ENCODE peak calls at places on chromosomes 1 and 21, in six cellular contexts. L is thoracic aorta, M is left lung, S is heart right ventricle, H is Peyer's patch, T is adrenal gland. N is an unnamed sample.

GRCh38 chr21:46145840-46146691 is 9.3 kb downstream of the FTCD start:
- DNase-seq in T (no peak), S (no peak), H (peak; percentile 43), L (no peak), M (peak; percentile 75), N (no peak)

GRCh38 chr1:150543500-150544143 is 5.6 kb upstream of the ADAMTSL4 start:
- DNase-seq in S (no peak), H (no peak), L (no peak), M (no peak), T (no peak), N (no peak)

GRCh38 chr1:162228586-162228985 is 148.1 kb downstream of the SPATA46 start:
- DNase-seq in H (no peak), T (no peak), M (no peak), L (no peak), S (no peak), N (no peak)

GRCh38 chr1:213790565-213790964 is 197.2 kb upstream of the PROX1 start:
- DNase-seq in H (no peak), L (no peak), S (no peak), T (peak; percentile 10), M (no peak), N (no peak)

GRCh38 chr1:56965191-56965590 is 624 bp downstream of the C8B start:
- DNase-seq in L (no peak), M (no peak), T (no peak), H (no peak), S (no peak), N (no peak)

GRCh38 chr1:184970691-184971161 is 3.6 kb downstream of the NIBAN1 start:
- DNase-seq in T (no peak), H (no peak), L (no peak), S (no peak), M (no peak), N (no peak)

GRCh38 chr1:94327001-94327685 is 89.8 kb upstream of the ARHGAP29 start:
- DNase-seq in H (no peak), M (peak; percentile 73), S (peak; percentile 84), T (peak; percentile 63), L (peak; percentile 23), N (no peak)

GRCh38 chr1:113811353-113811887 is 856 bp downstream of the RSBN1 start:
- DNase-seq in S (peak; percentile 45), H (no peak), T (peak; percentile 35), M (no peak), L (peak; percentile 7), N (peak; percentile 45)

GRCh38 chr1:109620396-109620817 is 770 bp downstream of the AMPD2 start:
- DNase-seq in H (no peak), T (peak; percentile 59), S (peak; percentile 47), L (no peak), M (no peak), N (no peak)

GRCh38 chr1:54972436-54972835 is 8.0 kb upstream of the TMEM61 start:
- DNase-seq in M (no peak), S (no peak), H (no peak), T (no peak), L (no peak), N (no peak)

GRCh38 chr1:184691719-184692324 is 62.8 kb downstream of the EDEM3 start:
- DNase-seq in T (peak; percentile 28), M (no peak), L (no peak), S (no peak), H (no peak), N (peak; percentile 23)

GRCh38 chr1:225845633-225846259 is 35.8 kb downstream of the EPHX1 start:
- DNase-seq in L (peak; percentile 40), S (peak; percentile 81), M (peak; percentile 85), T (peak; percentile 89), H (peak; percentile 69), N (peak; percentile 59)

GRCh38 chr1:111903148-111903857 is 86.2 kb downstream of the KCND3 start:
- DNase-seq in H (no peak), L (no peak), S (no peak), T (no peak), M (no peak), N (no peak)

GRCh38 chr1:113984710-113985109 is 5.4 kb downstream of the OLFML3 start:
- DNase-seq in M (no peak), H (no peak), L (no peak), S (peak; percentile 41), T (peak; percentile 16), N (no peak)

GRCh38 chr21:31957631-31958030 is 84.8 kb downstream of the HUNK start:
- DNase-seq in M (no peak), S (no peak), L (no peak), H (no peak), T (no peak), N (no peak)

GRCh38 chr1:68128157-68128556 is 77.7 kb upstream of the DIRAS3 start:
- DNase-seq in S (no peak), T (no peak), L (no peak), M (no peak), H (no peak), N (peak; percentile 39)

GRCh38 chr1:213326666-213327317 is 275.8 kb downstream of the RPS6KC1 start:
- DNase-seq in T (peak; percentile 33), H (no peak), M (no peak), S (peak; percentile 28), L (no peak), N (no peak)

GRCh38 chr21:31260790-31261189 is 83.3 kb downstream of the TIAM1 start:
- DNase-seq in S (no peak), H (no peak), T (no peak), M (no peak), L (no peak), N (no peak)

GRCh38 chr1:163071381-163072255 is 2.5 kb downstream of the RGS4 start:
- DNase-seq in L (peak; percentile 36), S (peak; percentile 74), H (no peak), M (no peak), T (peak; percentile 82), N (peak; percentile 50)

GRCh38 chr1:62131093-62131725 is 63.4 kb upstream of the L1TD1 start:
- DNase-seq in T (peak; percentile 56), L (no peak), S (peak; percentile 36), H (no peak), M (no peak), N (peak; percentile 65)

GRCh38 chr1:36306210-36306901 is at the start of gene SH3D21:
- DNase-seq in L (no peak), S (peak; percentile 36), T (peak; percentile 53), H (peak; percentile 88), M (peak; percentile 90), N (peak; percentile 50)

GRCh38 chr1:36306902-36307456 is 811 bp downstream of the SH3D21 start:
- DNase-seq in H (peak; percentile 98), M (peak; percentile 97), T (peak; percentile 91), L (peak; percentile 72), S (peak; percentile 91), N (peak; percentile 96)

GRCh38 chr1:36305915-36306209 is 306 bp upstream of the SH3D21 start:
- DNase-seq in S (no peak), M (no peak), H (no peak), T (no peak), L (no peak), N (no peak)

GRCh38 chr1:36309397-36309796 is 3.2 kb downstream of the SH3D21 start:
- DNase-seq in T (no peak), L (no peak), S (no peak), H (no peak), M (no peak), N (no peak)

DNA sequence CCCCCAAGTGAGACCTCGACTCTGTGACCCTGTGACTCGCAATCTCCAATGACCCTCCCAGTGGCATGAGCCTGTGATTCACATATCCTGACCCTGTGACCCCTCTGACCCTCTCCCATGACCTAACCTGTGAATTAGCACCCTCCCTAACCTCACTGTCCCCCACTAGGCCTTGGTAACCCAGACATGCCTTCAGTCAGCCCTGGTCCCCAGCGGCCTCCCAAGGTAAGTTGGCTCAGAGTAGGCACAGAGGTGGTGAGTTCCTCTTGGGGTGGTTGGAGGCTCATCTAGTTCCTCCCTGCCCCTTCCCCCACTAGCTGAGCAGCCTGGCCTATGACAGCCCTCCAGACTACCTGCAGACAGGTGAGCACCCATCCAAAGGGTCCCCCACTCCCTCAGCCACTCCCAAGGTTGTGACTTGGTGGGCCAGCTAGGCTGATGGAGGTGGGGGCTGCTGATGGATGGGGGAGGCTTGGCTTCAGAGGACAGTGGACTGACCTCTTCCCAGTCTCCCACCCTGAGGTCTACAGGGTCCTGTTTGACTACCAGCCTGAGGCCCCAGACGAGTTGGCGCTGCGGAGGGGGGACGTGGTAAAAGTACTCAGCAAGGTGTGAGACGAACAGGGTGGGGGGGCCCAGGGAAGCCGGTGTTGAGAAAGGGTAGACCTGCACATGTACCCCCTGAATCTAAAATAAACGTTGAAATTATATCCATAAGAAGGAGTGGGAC is 1.6 kb downstream of the SH3D21 start:
- DNase-seq in S (no peak), T (no peak), L (no peak), M (no peak), H (no peak), N (no peak)
- H3K4me3 ChIP-seq in S (peak overlapping the region; percentile 82), T (no peak overlapping the region), L (peak overlapping the region; percentile 94), M (peak overlapping the region; percentile 72), H (peak overlapping the region; percentile 84), N (peak overlapping the region; percentile 79)

GRCh38 chr1:21655748-21656147 is 13.4 kb downstream of the RAP1GAP start:
- DNase-seq in T (no peak), H (peak; percentile 35), S (no peak), M (no peak), L (no peak), N (no peak)
- TF ChIP-seq CTCF in T (no peak), H (no peak), S (no peak), M (no peak), L (no peak), N (no peak)

DNA sequence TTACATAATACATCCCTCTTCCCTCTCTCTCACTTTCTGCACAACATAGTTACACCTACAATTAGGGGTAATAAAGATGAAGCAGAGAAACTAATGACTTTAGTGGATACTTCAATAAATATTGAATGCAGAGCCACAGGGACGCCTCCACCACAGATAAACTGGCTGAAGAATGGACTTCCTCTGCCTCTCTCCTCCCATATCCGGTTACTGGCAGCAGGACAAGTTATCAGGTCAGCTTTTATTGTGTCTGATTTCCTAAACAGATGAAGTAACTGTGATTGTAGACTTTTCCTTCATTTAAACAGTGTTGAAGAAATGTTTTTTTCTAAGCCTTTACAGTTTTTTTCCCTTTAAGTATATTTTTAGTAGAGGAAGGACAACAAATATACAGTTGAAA is 281.6 kb downstream of the TPR start:
- DNase-seq in L (no peak), T (peak; percentile 32), M (no peak), S (peak; percentile 65), H (no peak), N (no peak)
- H3K4me3 ChIP-seq in L (no peak overlapping the region), T (no peak overlapping the region), M (no peak overlapping the region), S (no peak overlapping the region), H (no peak overlapping the region), N (no peak overlapping the region)

DNA sequence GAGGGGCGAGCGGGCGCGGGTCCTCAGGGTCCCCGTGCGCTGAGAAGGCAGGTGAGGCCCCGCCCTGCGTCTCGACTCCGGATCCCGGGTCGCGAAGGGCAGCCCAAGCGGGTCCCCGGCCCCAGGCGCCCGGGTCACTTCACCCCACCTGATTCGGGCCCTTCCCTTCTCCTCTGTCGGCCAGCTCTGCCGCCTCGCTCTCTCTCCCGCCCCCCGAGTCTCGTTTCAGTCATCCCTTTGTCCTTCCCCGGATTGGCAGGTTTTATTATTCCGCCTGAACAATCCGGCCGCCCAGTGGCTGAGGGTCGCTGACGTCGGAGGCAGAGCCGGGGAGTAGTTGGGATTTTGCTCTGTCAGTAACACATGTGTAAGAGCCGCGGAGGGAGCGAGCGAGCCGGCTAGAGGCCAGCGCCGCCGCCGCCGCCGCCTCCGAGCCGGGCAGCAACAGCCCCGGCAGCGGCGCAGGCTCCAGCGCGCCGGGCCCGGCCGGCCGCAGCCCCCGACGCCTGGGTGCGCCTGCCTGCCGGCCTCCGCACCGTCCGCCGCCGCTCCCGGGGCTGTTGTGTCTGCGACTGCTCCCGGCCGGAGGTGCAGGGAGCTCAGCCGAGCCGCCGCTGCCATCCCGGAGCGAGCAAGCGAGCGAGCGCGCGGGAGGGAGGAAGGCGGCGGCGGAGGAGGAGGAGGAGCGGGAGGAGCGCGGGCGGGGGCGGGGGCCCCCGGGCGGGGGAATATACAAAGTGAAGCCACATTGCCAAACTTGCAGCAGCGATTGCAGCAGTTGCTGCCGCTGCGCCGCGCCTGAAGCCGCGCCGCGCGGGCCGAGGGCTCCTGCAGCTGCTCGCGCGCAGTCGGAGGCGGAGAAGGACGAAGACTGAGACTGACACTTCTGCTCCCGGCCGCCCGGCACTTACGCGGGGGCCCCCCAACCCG is at the start of gene LMO4:
- DNase-seq in T (peak; percentile 97), S (peak; percentile 97), L (peak; percentile 93), H (peak; percentile 96), M (peak; percentile 97), N (peak; percentile 98)
- TF ChIP-seq CTCF in T (no peak), S (no peak), L (no peak), H (no peak), M (no peak), N (no peak)